ENCODE peak calls at places on chromosomes 6 and 20, in eight cellular contexts. B, W, R, C, Y, M, L and U are unnamed samples.
A peak's percentile ranks its signal among the peaks of the same experiment; 100 is the strongest.

GRCh38 chr20:38452880-38453624 is 17.9 kb upstream of the SNHG17 start:
- DNase-seq in W (no peak), L (peak; percentile 85), C (peak; percentile 67), B (no peak), R (no peak), Y (no peak), M (no peak), U (no peak)

GRCh38 chr20:63387393-63387792 is 26.2 kb upstream of the CHRNA4 start:
- DNase-seq in M (no peak), W (no peak), Y (no peak), R (no peak), B (no peak), L (no peak), C (no peak), U (no peak)

GRCh38 chr6:134267917-134268361 is 50.0 kb downstream of the SGK1 start:
- DNase-seq in Y (no peak), W (peak; percentile 44), R (no peak), B (no peak), M (no peak), L (no peak), C (no peak), U (no peak)

GRCh38 chr6:50818673-50819072 is at the start of gene TFAP2B:
- DNase-seq in M (no peak), R (no peak), Y (no peak), C (no peak), B (no peak), W (no peak), L (no peak), U (no peak)

GRCh38 chr20:44384423-44385027 is 29.0 kb downstream of the HNF4A start:
- DNase-seq in L (peak; percentile 60), R (peak; percentile 26), Y (no peak), W (peak; percentile 60), M (peak; percentile 75), B (peak; percentile 84), C (no peak), U (no peak)

GRCh38 chr6:15148356-15149058 is 97.4 kb upstream of the JARID2 start:
- DNase-seq in L (no peak), R (no peak), Y (no peak), C (no peak), B (no peak), W (peak; percentile 30), M (no peak), U (peak; percentile 96)

GRCh38 chr6:166839006-166839405 is 117.3 kb downstream of the RNASET2 start:
- DNase-seq in B (no peak), C (no peak), R (no peak), Y (no peak), W (no peak), M (no peak), L (no peak), U (no peak)

GRCh38 chr6:144896296-144896695 is 611.2 kb downstream of the UTRN start:
- DNase-seq in W (no peak), C (no peak), B (no peak), L (no peak), Y (no peak), R (no peak), M (no peak), U (no peak)

GRCh38 chr6:10582774-10583508 is 61.8 kb downstream of the GCNT2 start:
- DNase-seq in Y (no peak), B (no peak), L (no peak), M (no peak), C (no peak), W (no peak), R (no peak), U (no peak)

GRCh38 chr6:47061631-47062300 is 19.6 kb upstream of the ADGRF1 start:
- DNase-seq in B (no peak), M (no peak), Y (no peak), C (peak; percentile 7), W (peak; percentile 55), R (no peak), L (peak; percentile 76), U (no peak)

GRCh38 chr6:170098428-170099170 is 192.3 kb downstream of the DLL1 start:
- DNase-seq in B (no peak), W (no peak), L (no peak), C (no peak), Y (no peak), R (no peak), M (no peak), U (no peak)

GRCh38 chr6:2450546-2450945 is 205.1 kb upstream of the GMDS start:
- DNase-seq in R (no peak), M (no peak), C (no peak), Y (no peak), B (no peak), W (no peak), L (no peak), U (peak; percentile 6)

GRCh38 chr6:142700032-142700431 is 244.9 kb downstream of the HIVEP2 start:
- DNase-seq in B (no peak), W (no peak), C (no peak), R (no peak), Y (no peak), L (no peak), M (no peak), U (no peak)

GRCh38 chr6:16243055-16243454 is 4.7 kb downstream of the GMPR start:
- DNase-seq in B (no peak), C (peak; percentile 29), Y (no peak), L (peak; percentile 31), W (no peak), R (no peak), M (no peak), U (no peak)

GRCh38 chr20:59827138-59828056 is 106.0 kb downstream of the SYCP2 start:
- DNase-seq in C (no peak), Y (no peak), L (no peak), W (no peak), R (no peak), M (no peak), B (no peak), U (no peak)

GRCh38 chr6:82372656-82373055 is 9.0 kb downstream of the TPBG start:
- DNase-seq in B (no peak), L (no peak), R (no peak), Y (no peak), C (no peak), M (no peak), W (no peak), U (no peak)

GRCh38 chr6:7640607-7641577 is 50.9 kb downstream of the SNRNP48 start:
- DNase-seq in B (no peak), Y (peak; percentile 73), C (no peak), R (no peak), W (no peak), M (no peak), L (peak; percentile 14), U (no peak)

GRCh38 chr20:35000922-35001595 is 45.4 kb downstream of the MYH7B start:
- DNase-seq in W (no peak), R (no peak), Y (no peak), M (no peak), B (no peak), L (no peak), C (no peak), U (no peak)

GRCh38 chr6:51260003-51260402 is 441.3 kb downstream of the TFAP2B start:
- DNase-seq in C (no peak), Y (no peak), R (no peak), B (no peak), W (no peak), L (no peak), M (no peak), U (no peak)

GRCh38 chr20:41733151-41733550 is 115.0 kb upstream of the CHD6 start:
- DNase-seq in W (no peak), R (no peak), C (no peak), Y (no peak), M (no peak), L (no peak), B (no peak), U (no peak)